ENCODE peak calls at places on chromosomes 4 and X, in four cellular contexts. K is ACHN, J is C1 segment of cervical spinal cord, G is HEK293T. O is an unnamed sample.

GRCh38 chrX:13506574-13506973 is 62.8 kb upstream of the EGFL6 start:
- DNase-seq in K (peak; percentile 25), J (no peak), G (peak; percentile 59), O (peak; percentile 51)

GRCh38 chrX:106278951-106279350 is 110.8 kb downstream of the PWWP3B start:
- DNase-seq in K (no peak), J (no peak), G (no peak), O (no peak)

GRCh38 chr4:7781993-7782392 is 157.7 kb downstream of the AFAP1 start:
- DNase-seq in K (no peak), J (no peak), G (no peak), O (no peak)

GRCh38 chr4:7429601-7430078 is 5.1 kb downstream of the PSAPL1 start:
- DNase-seq in K (no peak), J (no peak), G (no peak), O (no peak)

GRCh38 chr4:71140563-71140962 is 147.1 kb downstream of the DCK start:
- DNase-seq in K (no peak), J (no peak), G (no peak), O (no peak)

GRCh38 chr4:37317104-37317643 is 72.6 kb downstream of the NWD2 start:
- DNase-seq in K (no peak), J (no peak), G (no peak), O (no peak)

GRCh38 chr4:1675136-1675801 is 8.8 kb downstream of the FAM53A start:
- DNase-seq in K (no peak), J (no peak), G (no peak), O (no peak)

GRCh38 chrX:129480889-129481288 is 42.4 kb downstream of the SMARCA1 start:
- DNase-seq in K (no peak), J (no peak), G (no peak), O (no peak)

GRCh38 chr4:100489316-100489715 is 28.5 kb downstream of the EMCN start:
- DNase-seq in K (no peak), J (no peak), G (no peak), O (no peak)

GRCh38 chr4:28966982-28967381 is 1753.2 kb upstream of the PCDH7 start:
- DNase-seq in K (peak; percentile 30), J (no peak), G (no peak), O (no peak)

GRCh38 chr4:16532240-16532990 is 306.1 kb upstream of the TAPT1 start:
- DNase-seq in K (no peak), J (no peak), G (no peak), O (no peak)

GRCh38 chr4:6010789-6011188 is 7.4 kb downstream of the C4orf50 start:
- DNase-seq in K (no peak), J (no peak), G (no peak), O (no peak)

GRCh38 chrX:73728518-73729023 is 165.6 kb downstream of the CHIC1 start:
- DNase-seq in K (no peak), J (no peak), G (no peak), O (no peak)

GRCh38 chr4:186839122-186840037 is 115.7 kb upstream of the FAT1 start:
- DNase-seq in K (peak; percentile 73), J (no peak), G (no peak), O (no peak)

GRCh38 chrX:137428777-137429564 is 137.0 kb upstream of the ZIC3 start:
- DNase-seq in K (no peak), J (no peak), G (no peak), O (no peak)

GRCh38 chr4:61446957-61447356 is 246.8 kb downstream of the ADGRL3 start:
- DNase-seq in K (no peak), J (no peak), G (no peak), O (no peak)

GRCh38 chr4:26220704-26221103 is 100.1 kb upstream of the RBPJ start:
- DNase-seq in K (no peak), J (no peak), G (no peak), O (no peak)

O was measured in RPMI8226.